ENCODE peak calls at places on chromosomes 13 and 19, in eight cellular contexts. One of them, this sample, is unnamed.

GRCh38 chr19:58559275-58560006 is 1.0 kb upstream of the UBE2M start:
- DNase-seq in cardiac fibroblast: peak
- DNase-seq in choroid plexus epithelial cell: peak
- DNase-seq in heart left ventricle: peak
- DNase-seq in transverse colon: peak
- DNase-seq in tibial artery: peak
- DNase-seq in GM12865: peak
- DNase-seq in astrocyte of the spinal cord: peak
- DNase-seq in this sample: peak

GRCh38 chr13:101417043-101417406 is 717 bp upstream of the NALCN start:
- DNase-seq in heart left ventricle: no peak
- DNase-seq in GM12865: no peak
- DNase-seq in tibial artery: no peak
- DNase-seq in astrocyte of the spinal cord: peak
- DNase-seq in transverse colon: no peak
- DNase-seq in cardiac fibroblast: peak
- DNase-seq in choroid plexus epithelial cell: peak
- DNase-seq in this sample: peak

GRCh38 chr19:40205760-40206159 is 12.4 kb downstream of the TTC9B start:
- DNase-seq in astrocyte of the spinal cord: no peak
- DNase-seq in choroid plexus epithelial cell: no peak
- DNase-seq in GM12865: no peak
- DNase-seq in cardiac fibroblast: no peak
- DNase-seq in transverse colon: no peak
- DNase-seq in tibial artery: no peak
- DNase-seq in heart left ventricle: no peak
- DNase-seq in this sample: no peak

GRCh38 chr13:33323766-33324525 is 38.4 kb upstream of the STARD13 start:
- DNase-seq in choroid plexus epithelial cell: peak
- DNase-seq in tibial artery: no peak
- DNase-seq in heart left ventricle: no peak
- DNase-seq in transverse colon: no peak
- DNase-seq in cardiac fibroblast: peak
- DNase-seq in astrocyte of the spinal cord: no peak
- DNase-seq in GM12865: no peak
- DNase-seq in this sample: no peak

GRCh38 chr19:18833849-18834643 is 2.3 kb downstream of the UPF1 start:
- DNase-seq in tibial artery: no peak
- DNase-seq in astrocyte of the spinal cord: no peak
- DNase-seq in transverse colon: peak
- DNase-seq in heart left ventricle: peak
- DNase-seq in choroid plexus epithelial cell: no peak
- DNase-seq in cardiac fibroblast: no peak
- DNase-seq in GM12865: no peak
- DNase-seq in this sample: no peak

GRCh38 chr13:44299544-44299943 is 74.1 kb upstream of the SERP2 start:
- DNase-seq in astrocyte of the spinal cord: no peak
- DNase-seq in heart left ventricle: no peak
- DNase-seq in tibial artery: no peak
- DNase-seq in transverse colon: no peak
- DNase-seq in choroid plexus epithelial cell: no peak
- DNase-seq in cardiac fibroblast: no peak
- DNase-seq in GM12865: no peak
- DNase-seq in this sample: no peak

GRCh38 chr19:48170817-48171347 is 402 bp downstream of the ZSWIM9 start:
- DNase-seq in tibial artery: no peak
- DNase-seq in transverse colon: no peak
- DNase-seq in astrocyte of the spinal cord: no peak
- DNase-seq in heart left ventricle: no peak
- DNase-seq in cardiac fibroblast: no peak
- DNase-seq in choroid plexus epithelial cell: peak
- DNase-seq in GM12865: no peak
- DNase-seq in this sample: no peak

GRCh38 chr13:48126944-48127814 is 32.3 kb upstream of the MED4 start:
- DNase-seq in cardiac fibroblast: peak
- DNase-seq in choroid plexus epithelial cell: peak
- DNase-seq in tibial artery: peak
- DNase-seq in transverse colon: peak
- DNase-seq in GM12865: peak
- DNase-seq in astrocyte of the spinal cord: peak
- DNase-seq in heart left ventricle: peak
- DNase-seq in this sample: peak

GRCh38 chr13:107339209-107339608 is 771.3 kb upstream of the ARGLU1 start:
- DNase-seq in tibial artery: no peak
- DNase-seq in choroid plexus epithelial cell: peak
- DNase-seq in astrocyte of the spinal cord: peak
- DNase-seq in heart left ventricle: no peak
- DNase-seq in GM12865: no peak
- DNase-seq in cardiac fibroblast: no peak
- DNase-seq in transverse colon: no peak
- DNase-seq in this sample: peak

GRCh38 chr19:29841209-29841558 is 29.4 kb downstream of the CCNE1 start:
- DNase-seq in tibial artery: no peak
- DNase-seq in choroid plexus epithelial cell: peak
- DNase-seq in astrocyte of the spinal cord: no peak
- DNase-seq in GM12865: no peak
- DNase-seq in transverse colon: no peak
- DNase-seq in heart left ventricle: no peak
- DNase-seq in cardiac fibroblast: no peak
- DNase-seq in this sample: no peak

GRCh38 chr19:30785728-30786127 is 413.5 kb downstream of the ZNF536 start:
- DNase-seq in choroid plexus epithelial cell: peak
- DNase-seq in transverse colon: no peak
- DNase-seq in astrocyte of the spinal cord: no peak
- DNase-seq in heart left ventricle: no peak
- DNase-seq in tibial artery: no peak
- DNase-seq in cardiac fibroblast: no peak
- DNase-seq in GM12865: no peak
- DNase-seq in this sample: no peak

GRCh38 chr13:73832203-73832602 is 302.0 kb downstream of the KLF12 start:
- DNase-seq in GM12865: no peak
- DNase-seq in astrocyte of the spinal cord: peak
- DNase-seq in cardiac fibroblast: no peak
- DNase-seq in transverse colon: no peak
- DNase-seq in heart left ventricle: no peak
- DNase-seq in choroid plexus epithelial cell: no peak
- DNase-seq in tibial artery: no peak
- DNase-seq in this sample: no peak

DNA sequence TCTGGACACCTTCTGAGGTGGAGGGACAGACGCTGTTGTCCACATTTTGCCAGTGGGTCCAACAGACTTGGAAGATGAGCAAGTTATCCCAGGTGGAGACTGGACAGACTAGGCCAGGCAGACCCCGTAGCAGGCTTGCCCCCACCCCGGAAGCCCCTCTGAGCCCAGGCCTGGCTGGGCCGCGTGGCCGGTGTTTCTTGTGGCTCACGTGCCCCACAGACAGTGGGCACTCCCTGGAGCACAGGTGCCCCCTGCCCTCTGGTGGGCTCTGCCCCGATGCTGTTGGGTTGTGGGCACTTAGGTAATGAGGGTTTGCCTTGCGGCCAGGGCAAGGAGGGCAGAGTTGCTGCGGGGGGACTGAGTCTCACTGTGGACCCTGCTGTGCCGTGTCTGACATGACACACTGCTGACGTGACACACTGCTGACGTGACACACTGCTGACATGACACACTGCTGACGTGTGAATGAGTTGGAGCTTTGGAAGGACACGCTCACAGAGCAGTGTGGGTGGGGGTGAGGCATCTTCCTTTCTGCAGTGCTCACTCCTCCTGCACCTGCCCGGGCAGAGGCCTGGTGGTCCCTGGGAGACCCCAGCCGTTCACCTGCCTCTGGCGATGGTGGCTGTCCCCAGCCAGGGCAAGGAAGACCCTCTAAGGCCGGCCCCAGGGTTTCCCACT is 25.1 kb downstream of the DOT1L start:
- DNase-seq in transverse colon: no peak
- DNase-seq in tibial artery: no peak
- DNase-seq in GM12865: no peak
- DNase-seq in choroid plexus epithelial cell: no peak
- DNase-seq in cardiac fibroblast: no peak
- DNase-seq in heart left ventricle: no peak
- DNase-seq in astrocyte of the spinal cord: no peak
- DNase-seq in this sample: no peak
- TF ChIP-seq CTCF in transverse colon: no peak
- TF ChIP-seq CTCF in tibial artery: no peak
- TF ChIP-seq CTCF in GM12865: no peak
- TF ChIP-seq CTCF in choroid plexus epithelial cell: no peak
- TF ChIP-seq CTCF in cardiac fibroblast: no peak
- TF ChIP-seq CTCF in heart left ventricle: no peak
- TF ChIP-seq CTCF in astrocyte of the spinal cord: no peak
- TF ChIP-seq CTCF in this sample: no peak

GRCh38 chr19:2685204-2685704 is 17.2 kb downstream of the GNG7 start:
- DNase-seq in tibial artery: no peak
- DNase-seq in choroid plexus epithelial cell: no peak
- DNase-seq in cardiac fibroblast: no peak
- DNase-seq in astrocyte of the spinal cord: no peak
- DNase-seq in heart left ventricle: no peak
- DNase-seq in GM12865: no peak
- DNase-seq in transverse colon: no peak
- DNase-seq in this sample: no peak
- H3K4me3 ChIP-seq in tibial artery: no peak
- H3K4me3 ChIP-seq in choroid plexus epithelial cell: no peak
- H3K4me3 ChIP-seq in cardiac fibroblast: no peak
- H3K4me3 ChIP-seq in astrocyte of the spinal cord: no peak
- H3K4me3 ChIP-seq in heart left ventricle: no peak
- H3K4me3 ChIP-seq in GM12865: no peak
- H3K4me3 ChIP-seq in transverse colon: no peak
- H3K4me3 ChIP-seq in this sample: no peak

GRCh38 chr13:51449018-51449417 is 3.8 kb downstream of the INTS6 start:
- DNase-seq in tibial artery: no peak
- DNase-seq in astrocyte of the spinal cord: no peak
- DNase-seq in GM12865: no peak
- DNase-seq in choroid plexus epithelial cell: no peak
- DNase-seq in cardiac fibroblast: no peak
- DNase-seq in heart left ventricle: no peak
- DNase-seq in transverse colon: no peak
- DNase-seq in this sample: no peak

GRCh38 chr13:51444922-51445321 is 7.9 kb downstream of the INTS6 start:
- DNase-seq in GM12865: no peak
- DNase-seq in transverse colon: no peak
- DNase-seq in astrocyte of the spinal cord: peak
- DNase-seq in heart left ventricle: no peak
- DNase-seq in cardiac fibroblast: peak
- DNase-seq in choroid plexus epithelial cell: peak
- DNase-seq in tibial artery: no peak
- DNase-seq in this sample: no peak
- TF ChIP-seq CTCF in GM12865: no peak
- TF ChIP-seq CTCF in transverse colon: no peak
- TF ChIP-seq CTCF in astrocyte of the spinal cord: peak
- TF ChIP-seq CTCF in heart left ventricle: peak
- TF ChIP-seq CTCF in cardiac fibroblast: no peak
- TF ChIP-seq CTCF in choroid plexus epithelial cell: peak
- TF ChIP-seq CTCF in tibial artery: no peak
- TF ChIP-seq CTCF in this sample: peak

GRCh38 chr19:16366433-16367268 is 42.0 kb downstream of the KLF2 start:
- DNase-seq in transverse colon: no peak
- DNase-seq in GM12865: peak
- DNase-seq in tibial artery: no peak
- DNase-seq in heart left ventricle: no peak
- DNase-seq in choroid plexus epithelial cell: no peak
- DNase-seq in astrocyte of the spinal cord: no peak
- DNase-seq in cardiac fibroblast: no peak
- DNase-seq in this sample: no peak
- H3K4me3 ChIP-seq in transverse colon: no peak
- H3K4me3 ChIP-seq in GM12865: peak
- H3K4me3 ChIP-seq in tibial artery: no peak
- H3K4me3 ChIP-seq in heart left ventricle: no peak
- H3K4me3 ChIP-seq in choroid plexus epithelial cell: no peak
- H3K4me3 ChIP-seq in astrocyte of the spinal cord: no peak
- H3K4me3 ChIP-seq in cardiac fibroblast: no peak
- H3K4me3 ChIP-seq in this sample: no peak

GRCh38 chr13:23707674-23708073 is 137.5 kb downstream of the TNFRSF19 start:
- DNase-seq in tibial artery: no peak
- DNase-seq in transverse colon: no peak
- DNase-seq in heart left ventricle: no peak
- DNase-seq in astrocyte of the spinal cord: peak
- DNase-seq in choroid plexus epithelial cell: peak
- DNase-seq in cardiac fibroblast: peak
- DNase-seq in GM12865: peak
- DNase-seq in this sample: no peak
- TF ChIP-seq CTCF in tibial artery: no peak
- TF ChIP-seq CTCF in transverse colon: no peak
- TF ChIP-seq CTCF in heart left ventricle: peak
- TF ChIP-seq CTCF in astrocyte of the spinal cord: peak
- TF ChIP-seq CTCF in choroid plexus epithelial cell: peak
- TF ChIP-seq CTCF in cardiac fibroblast: peak
- TF ChIP-seq CTCF in GM12865: peak
- TF ChIP-seq CTCF in this sample: peak

GRCh38 chr19:294819-295686 is 3.9 kb upstream of the PLPP2 start:
- DNase-seq in transverse colon: peak
- DNase-seq in cardiac fibroblast: peak
- DNase-seq in choroid plexus epithelial cell: peak
- DNase-seq in GM12865: peak
- DNase-seq in heart left ventricle: peak
- DNase-seq in astrocyte of the spinal cord: no peak
- DNase-seq in tibial artery: no peak
- DNase-seq in this sample: no peak
- H3K4me3 ChIP-seq in transverse colon: no peak
- H3K4me3 ChIP-seq in cardiac fibroblast: no peak
- H3K4me3 ChIP-seq in choroid plexus epithelial cell: no peak
- H3K4me3 ChIP-seq in GM12865: no peak
- H3K4me3 ChIP-seq in heart left ventricle: peak
- H3K4me3 ChIP-seq in astrocyte of the spinal cord: no peak
- H3K4me3 ChIP-seq in tibial artery: no peak
- H3K4me3 ChIP-seq in this sample: peak

DNA sequence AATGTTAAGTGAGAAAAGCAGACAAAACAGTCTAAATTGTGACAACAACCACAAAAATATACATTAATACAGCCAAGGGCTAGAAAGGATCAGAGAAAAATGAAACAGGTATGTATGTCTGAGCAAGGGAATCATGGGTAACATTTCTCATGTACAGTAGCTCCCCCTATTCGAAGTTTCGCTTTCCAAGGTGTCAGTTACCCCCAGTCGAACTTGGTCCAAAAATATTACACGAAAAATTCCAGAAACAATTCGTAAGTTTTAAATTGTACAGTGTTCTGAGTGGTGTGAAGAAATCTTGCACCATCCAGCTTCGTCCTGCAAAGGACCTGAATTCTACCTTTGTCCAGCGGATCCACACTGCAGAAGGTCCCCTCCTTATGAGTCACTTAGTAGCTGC is 1.8 kb upstream of the RNASEH2B start:
- DNase-seq in cardiac fibroblast: no peak
- DNase-seq in choroid plexus epithelial cell: no peak
- DNase-seq in tibial artery: no peak
- DNase-seq in heart left ventricle: no peak
- DNase-seq in transverse colon: no peak
- DNase-seq in astrocyte of the spinal cord: no peak
- DNase-seq in GM12865: no peak
- DNase-seq in this sample: no peak
- TF ChIP-seq CTCF in cardiac fibroblast: no peak
- TF ChIP-seq CTCF in choroid plexus epithelial cell: no peak
- TF ChIP-seq CTCF in tibial artery: no peak
- TF ChIP-seq CTCF in heart left ventricle: no peak
- TF ChIP-seq CTCF in transverse colon: no peak
- TF ChIP-seq CTCF in astrocyte of the spinal cord: no peak
- TF ChIP-seq CTCF in GM12865: no peak
- TF ChIP-seq CTCF in this sample: no peak

DNA sequence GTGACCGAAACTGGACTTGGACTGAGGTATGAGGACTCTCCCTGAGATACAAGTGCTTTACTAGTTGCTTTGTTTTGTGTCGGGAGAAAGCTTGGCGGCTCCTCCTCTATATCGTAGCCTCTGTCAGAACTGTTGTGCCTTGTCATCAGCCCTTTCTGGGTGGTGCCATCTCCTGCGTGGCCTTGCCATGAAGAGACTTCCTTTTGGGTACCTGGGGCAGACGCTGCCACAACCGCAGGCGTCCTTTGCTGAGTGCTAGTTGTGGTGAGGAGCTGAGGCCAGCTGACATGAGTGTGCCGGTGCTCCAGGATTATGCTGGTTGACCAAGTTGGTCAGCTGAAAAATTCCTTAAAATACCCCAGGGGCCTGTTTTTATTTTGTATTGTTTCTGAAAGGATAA is 124.5 kb downstream of the AKAP11 start:
- DNase-seq in transverse colon: no peak
- DNase-seq in cardiac fibroblast: no peak
- DNase-seq in astrocyte of the spinal cord: no peak
- DNase-seq in heart left ventricle: no peak
- DNase-seq in choroid plexus epithelial cell: no peak
- DNase-seq in tibial artery: no peak
- DNase-seq in GM12865: peak
- DNase-seq in this sample: no peak
- H3K4me3 ChIP-seq in transverse colon: no peak
- H3K4me3 ChIP-seq in cardiac fibroblast: no peak
- H3K4me3 ChIP-seq in astrocyte of the spinal cord: no peak
- H3K4me3 ChIP-seq in heart left ventricle: no peak
- H3K4me3 ChIP-seq in choroid plexus epithelial cell: no peak
- H3K4me3 ChIP-seq in tibial artery: no peak
- H3K4me3 ChIP-seq in GM12865: peak
- H3K4me3 ChIP-seq in this sample: no peak